ENCODE peak calls at places on chromosomes 2 and 18, in five cellular contexts. R, J, T, I and K are unnamed samples.

GRCh38 chr2:237645261-237645660 is 17.9 kb downstream of the LRRFIP1 start:
- DNase-seq in T (no peak), R (no peak), I (no peak), J (no peak), K (no peak)

GRCh38 chr18:60892855-60893254 is 440.4 kb upstream of the CDH20 start:
- DNase-seq in T (no peak), J (peak), I (no peak), R (no peak), K (peak)

GRCh38 chr18:55323051-55323994 is 264.7 kb downstream of the TCF4 start:
- DNase-seq in R (peak), T (no peak), J (peak), I (no peak), K (peak)

GRCh38 chr2:200081221-200081620 is 125.8 kb downstream of the MAIP1 start:
- DNase-seq in I (no peak), J (no peak), R (no peak), T (no peak), K (no peak)

GRCh38 chr2:40434638-40435296 is 17.1 kb downstream of the SLC8A1 start:
- DNase-seq in I (no peak), R (no peak), T (no peak), J (peak), K (peak)

GRCh38 chr18:3827236-3827635 is 377.3 kb downstream of the TGIF1 start:
- DNase-seq in I (no peak), R (no peak), T (no peak), J (no peak), K (no peak)

GRCh38 chr18:23712445-23712844 is 23.2 kb downstream of the LAMA3 start:
- DNase-seq in I (peak), R (peak), T (no peak), J (no peak), K (no peak)

GRCh38 chr2:235605306-235605998 is 111.6 kb downstream of the AGAP1 start:
- DNase-seq in T (no peak), R (peak), J (peak), I (no peak), K (peak)